ENCODE peak calls at places on chromosomes 7 and 10, in ten cellular contexts. U is adrenal gland, M is gastrocnemius medialis, Z is uterus, O is esophagus squamous epithelium, F is tibial nerve, I is spleen, E is stomach, S is Peyer's patch, X is sigmoid colon. A is an unnamed sample.

GRCh38 chr10:46216836-46217748 is 69.7 kb upstream of the ANTXRL start:
- DNase-seq in I (peak), E (no peak), Z (no peak), F (no peak), U (no peak), X (peak), M (no peak), S (no peak), O (no peak), A (no peak)

GRCh38 chr7:5143935-5144903 is 45.8 kb upstream of the WIPI2 start:
- DNase-seq in X (no peak), S (peak), F (no peak), U (no peak), O (no peak), I (peak), E (peak), Z (no peak), M (no peak), A (no peak)

GRCh38 chr7:107767391-107767790 is 23.4 kb downstream of the CBLL1 start:
- DNase-seq in E (no peak), U (no peak), Z (no peak), M (no peak), O (no peak), X (no peak), I (no peak), F (no peak), S (no peak), A (no peak)

GRCh38 chr7:104548861-104549260 is 220.5 kb downstream of the LHFPL3 start:
- DNase-seq in E (no peak), M (no peak), Z (no peak), I (no peak), S (no peak), F (no peak), X (no peak), O (no peak), U (no peak), A (no peak)

GRCh38 chr7:36062159-36062815 is 90.8 kb upstream of the EEPD1 start:
- DNase-seq in E (no peak), X (peak), F (peak), O (no peak), U (peak), Z (no peak), M (no peak), S (no peak), I (no peak), A (no peak)

GRCh38 chr7:104973909-104974415 is 40.0 kb upstream of the KMT2E start:
- DNase-seq in E (no peak), X (no peak), I (no peak), Z (no peak), U (no peak), M (no peak), S (no peak), F (no peak), O (no peak), A (no peak)

GRCh38 chr7:107995184-107996071 is 7.5 kb downstream of the LAMB1 start:
- DNase-seq in O (no peak), E (no peak), S (no peak), I (no peak), Z (no peak), U (no peak), X (peak), F (peak), M (no peak), A (no peak)

GRCh38 chr10:95476482-95477174 is 84.5 kb downstream of the SORBS1 start:
- DNase-seq in S (no peak), E (no peak), M (no peak), F (no peak), X (no peak), U (no peak), I (no peak), Z (no peak), O (no peak), A (no peak)

GRCh38 chr10:72935358-72935757 is 19.2 kb downstream of the PLA2G12B start:
- DNase-seq in E (no peak), U (no peak), S (no peak), M (no peak), O (no peak), X (no peak), I (no peak), F (no peak), Z (no peak), A (no peak)

GRCh38 chr10:63236113-63236935 is 103.2 kb downstream of the NRBF2 start:
- DNase-seq in Z (peak), U (no peak), F (no peak), E (no peak), S (no peak), M (no peak), O (no peak), I (no peak), X (no peak), A (no peak)

GRCh38 chr7:84372155-84372621 is 177.6 kb upstream of the SEMA3A start:
- DNase-seq in F (no peak), M (no peak), Z (no peak), I (no peak), X (no peak), S (no peak), E (no peak), O (no peak), U (no peak), A (no peak)

GRCh38 chr10:5560844-5561703 is 36.3 kb downstream of the CALML3 start:
- DNase-seq in E (peak), M (no peak), Z (peak), O (no peak), I (peak), F (no peak), X (peak), S (no peak), U (no peak), A (no peak)

GRCh38 chr7:149277871-149278270 is 15.9 kb downstream of the ZNF783 start:
- DNase-seq in S (no peak), E (no peak), U (no peak), Z (no peak), O (no peak), I (no peak), F (no peak), M (no peak), X (no peak), A (no peak)

GRCh38 chr10:119549247-119549999 is 6.9 kb upstream of the RGS10 start:
- DNase-seq in F (no peak), M (no peak), X (no peak), E (no peak), U (no peak), O (no peak), S (no peak), Z (no peak), I (no peak), A (no peak)

GRCh38 chr10:76112826-76113150 is 681.4 kb downstream of the LRMDA start:
- DNase-seq in F (no peak), I (no peak), M (no peak), U (no peak), S (no peak), Z (no peak), O (no peak), E (no peak), X (no peak), A (no peak)

GRCh38 chr10:76106611-76107010 is 675.2 kb downstream of the LRMDA start:
- DNase-seq in Z (no peak), X (no peak), M (no peak), F (no peak), E (no peak), O (no peak), U (no peak), S (no peak), I (no peak), A (no peak)

GRCh38 chr10:76111404-76111803 is 680.0 kb downstream of the LRMDA start:
- DNase-seq in I (no peak), U (no peak), Z (no peak), S (no peak), M (no peak), O (no peak), F (no peak), X (no peak), E (no peak), A (no peak)

GRCh38 chr10:76111986-76112825 is 680.8 kb downstream of the LRMDA start:
- DNase-seq in U (no peak), M (no peak), F (no peak), Z (no peak), S (no peak), O (no peak), E (no peak), X (no peak), I (no peak), A (no peak)

DNA sequence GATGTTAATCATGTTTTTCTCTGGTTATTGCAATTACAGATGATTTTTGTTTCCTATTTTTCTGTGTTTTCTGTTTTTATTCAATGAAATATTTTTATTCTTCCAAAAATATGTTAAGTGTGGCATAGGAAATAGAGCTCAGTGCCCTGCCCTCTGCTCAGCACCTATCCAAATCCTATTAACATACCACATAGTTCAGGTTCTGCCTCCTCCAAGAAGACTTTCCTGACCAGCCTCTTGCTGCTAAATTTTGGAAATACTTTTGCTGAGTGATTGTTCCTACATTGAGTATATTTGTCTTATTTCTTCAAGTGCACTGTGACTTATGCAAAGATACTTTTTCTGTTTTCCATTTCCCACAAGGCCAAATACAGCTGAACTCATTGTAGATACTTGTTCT is 677.1 kb downstream of the LRMDA start:
- DNase-seq in Z (no peak), S (no peak), I (no peak), O (no peak), X (no peak), E (no peak), U (no peak), M (no peak), F (no peak), A (no peak)
- TF ChIP-seq POLR2A in Z (no peak), S (no peak), I (no peak), O (no peak), X (no peak), E (no peak), U (no peak), M (no peak), F (no peak), A (no peak)

DNA sequence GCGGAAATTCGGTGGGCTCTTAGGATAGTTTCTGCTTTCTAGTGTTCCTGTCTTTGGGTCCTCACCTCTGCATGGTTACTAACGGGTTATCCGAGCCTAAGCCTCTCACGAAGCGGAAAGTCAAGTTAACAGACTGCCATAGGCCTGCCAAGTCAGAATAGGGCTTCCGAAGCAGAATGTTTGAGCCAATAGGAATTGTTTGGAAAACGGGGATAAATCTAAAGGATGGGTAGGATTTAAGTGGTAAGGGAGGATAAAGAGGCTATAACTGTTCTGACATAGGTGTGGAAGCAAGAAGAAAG is 798 bp downstream of the TMEM254 start:
- DNase-seq in Z (no peak), M (no peak), O (no peak), I (no peak), S (no peak), F (no peak), E (no peak), X (no peak), U (no peak), A (no peak)
- TF ChIP-seq POLR2A in Z (no peak), M (no peak), O (no peak), I (no peak), S (no peak), F (no peak), E (no peak), X (no peak), U (no peak), A (no peak)

DNA sequence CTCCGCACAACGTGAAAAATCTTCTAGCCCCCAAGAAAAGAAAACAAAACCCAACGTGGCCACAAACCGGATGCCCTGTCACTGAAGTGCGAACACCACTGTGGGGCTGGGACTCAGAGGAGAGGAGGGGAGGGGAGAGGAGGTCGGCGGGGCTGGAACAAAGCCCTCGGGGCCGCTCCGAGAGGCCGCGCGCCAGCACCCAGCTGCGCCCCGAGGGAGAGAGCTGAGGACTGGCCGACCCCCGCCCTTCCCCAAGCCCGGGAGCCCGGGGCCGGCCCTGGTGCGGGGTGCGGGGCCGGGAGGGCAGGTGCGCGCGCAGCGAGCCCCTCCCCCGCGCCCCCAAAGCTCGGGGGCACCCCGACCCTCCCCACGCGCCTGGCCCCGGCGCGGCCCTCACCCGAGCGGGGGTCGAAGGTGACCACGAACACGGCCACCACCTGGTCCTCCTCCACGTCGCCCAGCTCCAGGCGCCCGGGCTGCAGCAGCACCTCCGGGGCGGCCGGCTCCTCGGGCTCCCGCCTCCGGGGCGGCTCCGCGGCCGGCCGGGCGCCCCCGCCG is 398 bp downstream of the DENND11 start:
- DNase-seq in E (peak), Z (peak), I (peak), O (no peak), S (peak), U (peak), M (peak), F (no peak), X (peak), A (peak)
- TF ChIP-seq POLR2A in E (no peak), Z (no peak), I (no peak), O (no peak), S (no peak), U (no peak), M (no peak), F (no peak), X (no peak), A (no peak)

GRCh38 chr10:92690211-92691041 is 671 bp downstream of the HHEX start:
- DNase-seq in O (no peak), I (peak), F (peak), M (no peak), S (peak), X (peak), Z (peak), U (peak), E (peak), A (peak)
- TF ChIP-seq POLR2A in O (peak), I (no peak), F (no peak), M (no peak), S (no peak), X (no peak), Z (no peak), U (peak), E (no peak), A (no peak)

GRCh38 chr10:128098631-128099030 is 27.6 kb downstream of the MKI67 start:
- DNase-seq in E (no peak), S (no peak), Z (no peak), F (no peak), U (no peak), O (no peak), X (no peak), I (no peak), M (no peak), A (no peak)

GRCh38 chr10:128099901-128100300 is 26.3 kb downstream of the MKI67 start:
- DNase-seq in U (no peak), F (no peak), M (no peak), Z (no peak), X (no peak), I (no peak), O (no peak), E (no peak), S (no peak), A (no peak)

GRCh38 chr10:128105383-128105782 is 20.8 kb downstream of the MKI67 start:
- DNase-seq in X (no peak), F (no peak), O (no peak), U (no peak), E (no peak), M (no peak), I (no peak), Z (no peak), S (no peak), A (no peak)

GRCh38 chr10:128102480-128103228 is 23.6 kb downstream of the MKI67 start:
- DNase-seq in I (no peak), F (no peak), U (no peak), M (no peak), Z (no peak), E (peak), X (no peak), S (no peak), O (no peak), A (no peak)

DNA sequence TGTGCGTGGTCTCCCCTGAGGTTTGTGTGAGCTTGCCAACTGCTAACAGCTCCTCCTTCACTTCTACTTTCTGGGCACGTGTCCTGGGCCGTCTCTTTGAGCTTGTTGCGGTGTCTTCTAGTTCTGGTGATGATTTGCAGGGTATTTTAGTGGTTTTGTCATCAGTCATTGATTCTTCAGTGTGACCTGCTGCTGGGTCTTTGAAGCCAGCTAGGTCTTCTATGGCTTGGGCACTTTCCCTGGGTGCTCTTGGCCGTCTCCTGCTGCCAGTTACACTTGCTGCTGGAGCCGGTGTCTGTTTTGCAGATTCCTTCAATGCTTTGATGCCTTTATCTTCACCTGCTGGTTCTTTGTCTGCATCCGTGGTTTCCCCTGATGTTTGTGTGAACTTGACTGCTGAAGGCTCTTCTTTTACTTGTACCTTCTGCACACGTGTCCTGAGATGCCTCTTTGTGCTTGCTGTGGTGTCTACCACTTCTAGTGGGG is 23.0 kb downstream of the MKI67 start:
- DNase-seq in I (no peak), M (no peak), S (no peak), E (no peak), O (no peak), F (no peak), Z (no peak), U (no peak), X (no peak), A (no peak)
- TF ChIP-seq POLR2A in I (no peak), M (no peak), S (no peak), E (no peak), O (no peak), F (no peak), Z (no peak), U (no peak), X (no peak), A (no peak)

GRCh38 chr7:74665296-74665938 is 7.9 kb downstream of the GTF2I start:
- DNase-seq in Z (no peak), E (no peak), O (no peak), I (peak), U (no peak), X (peak), S (no peak), M (no peak), F (no peak), A (no peak)
- TF ChIP-seq POLR2A in Z (no peak), E (no peak), O (no peak), I (no peak), U (no peak), X (no peak), S (no peak), M (no peak), F (no peak), A (no peak)

GRCh38 chr10:43408710-43409384 is at the start of gene HNRNPF:
- DNase-seq in Z (peak), F (peak), X (peak), O (peak), U (peak), I (peak), E (peak), S (peak), M (peak), A (peak)
- TF ChIP-seq POLR2A in Z (peak), F (peak), X (peak), O (peak), U (peak), I (peak), E (no peak), S (peak), M (peak), A (peak)

DNA sequence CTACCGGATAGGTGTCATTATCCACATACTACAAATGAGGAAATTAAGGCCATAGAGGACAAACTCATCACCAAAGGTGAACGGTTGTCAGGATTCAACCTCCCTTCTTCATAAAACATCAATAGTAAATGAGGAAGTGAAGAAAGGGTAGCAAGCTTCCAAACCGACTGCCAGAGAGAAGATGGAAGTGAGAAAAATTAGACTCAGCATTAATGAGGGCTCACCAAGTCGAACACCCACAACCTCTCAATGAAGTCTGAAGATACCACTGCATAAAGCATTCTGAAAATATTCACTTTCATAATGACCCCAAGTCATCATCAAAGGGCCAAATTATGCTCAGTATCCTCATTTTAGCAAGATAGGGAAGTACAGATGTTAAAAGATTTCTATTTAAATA is 29.6 kb downstream of the ABCB4 start:
- DNase-seq in Z (no peak), O (no peak), E (no peak), F (no peak), X (no peak), M (no peak), I (no peak), S (no peak), U (no peak), A (no peak)
- TF ChIP-seq POLR2A in Z (no peak), O (no peak), E (no peak), F (no peak), X (no peak), M (no peak), I (no peak), S (no peak), U (no peak), A (no peak)

GRCh38 chr7:121572615-121573014 is 176.5 kb upstream of the FAM3C start:
- DNase-seq in X (no peak), F (no peak), Z (no peak), E (no peak), S (no peak), O (no peak), M (no peak), I (no peak), U (no peak), A (no peak)

GRCh38 chr7:121576148-121576921 is 180.2 kb upstream of the FAM3C start:
- DNase-seq in X (no peak), S (no peak), E (no peak), F (no peak), O (no peak), Z (no peak), I (no peak), U (no peak), M (no peak), A (no peak)

GRCh38 chr7:121575194-121575766 is 179.2 kb upstream of the FAM3C start:
- DNase-seq in S (no peak), X (no peak), M (no peak), F (no peak), O (no peak), I (no peak), Z (no peak), U (no peak), E (no peak), A (no peak)

GRCh38 chr7:121570365-121570764 is 174.3 kb upstream of the FAM3C start:
- DNase-seq in F (no peak), O (no peak), U (no peak), Z (no peak), E (no peak), M (no peak), I (no peak), S (no peak), X (no peak), A (no peak)
- TF ChIP-seq POLR2A in F (no peak), O (no peak), U (no peak), Z (no peak), E (no peak), M (no peak), I (no peak), S (no peak), X (no peak), A (no peak)